ENCODE peak calls at places on chromosomes 1 and 21, in six cellular contexts. S is NCI-H345; M is DMS79 treated with DMSO at 0.1 percent for 48 hours; Y is NCI-H146; D is NCI-H460; Z is activated CD8-positive, alpha-beta memory T cell treated with anti-CD3 and anti-CD28 coated beads, Interleukin-2, amount 50 U/mL, for 4 hours. I is an unnamed sample.

GRCh38 chr21:34330055-34330454 is 33.8 kb upstream of the KCNE2 start:
- DNase-seq in S (no peak), M (no peak), Y (no peak), D (no peak), Z (no peak), I (no peak)

GRCh38 chr1:85581802-85582686 is 1.5 kb downstream of the CCN1 start:
- DNase-seq in S (peak), M (no peak), Y (no peak), D (no peak), Z (no peak), I (no peak)

GRCh38 chr1:233327938-233328660 is 575 bp downstream of the MAP3K21 start:
- DNase-seq in S (peak), M (peak), Y (peak), D (no peak), Z (peak), I (no peak)

GRCh38 chr1:23953020-23953419 is 6.6 kb upstream of the PNRC2 start:
- DNase-seq in S (no peak), M (no peak), Y (no peak), D (no peak), Z (no peak), I (no peak)

GRCh38 chr1:69836961-69837636 is 269.4 kb downstream of the LRRC7 start:
- DNase-seq in S (no peak), M (no peak), Y (no peak), D (peak), Z (no peak), I (no peak)

GRCh38 chr1:3564921-3565831 is 46.1 kb downstream of the MEGF6 start:
- DNase-seq in S (no peak), M (no peak), Y (peak), D (no peak), Z (peak), I (no peak)

GRCh38 chr1:206925116-206925736 is 3.5 kb upstream of the FCMR start:
- DNase-seq in S (no peak), M (no peak), Y (peak), D (no peak), Z (peak), I (no peak)

GRCh38 chr1:187626056-187626455 is 797.3 kb downstream of the PLA2G4A start:
- DNase-seq in S (no peak), M (no peak), Y (peak), D (peak), Z (no peak), I (no peak)

GRCh38 chr1:235021815-235022214 is 106.8 kb downstream of the TOMM20 start:
- DNase-seq in S (no peak), M (no peak), Y (no peak), D (no peak), Z (no peak), I (no peak)

GRCh38 chr1:59455206-59455605 is 158.3 kb downstream of the FGGY start:
- DNase-seq in S (no peak), M (no peak), Y (no peak), D (no peak), Z (no peak), I (no peak)

GRCh38 chr1:2088434-2088833 is 38.2 kb downstream of the PRKCZ start:
- DNase-seq in S (no peak), M (no peak), Y (no peak), D (no peak), Z (no peak), I (no peak)

GRCh38 chr1:116433283-116434257 is 60.5 kb downstream of the ATP1A1 start:
- DNase-seq in S (peak), M (peak), Y (peak), D (no peak), Z (no peak), I (no peak)

GRCh38 chr21:41458121-41458520 is 32.1 kb downstream of the MX1 start:
- DNase-seq in S (no peak), M (no peak), Y (no peak), D (no peak), Z (no peak), I (no peak)

GRCh38 chr1:28178690-28179485 is 2.4 kb upstream of the PTAFR start:
- DNase-seq in S (no peak), M (no peak), Y (no peak), D (no peak), Z (no peak), I (no peak)

I was measured in activated naive CD8-positive, alpha-beta T cell treated with anti-CD3 and anti-CD28 coated beads, Interleukin-2, amount 50 U/mL, for 16 hours.